ENCODE peak calls at places on chromosomes 1 and 21, in eight cellular contexts. G is stimulated activated effector memory CD8-positive, alpha-beta T cell treated with anti-CD3 and anti-CD28 coated beads, Interleukin-12 subunit alpha, Interleukin-12 subunit beta, amount 100 ng/mL, for 72 hours; L is fibroblast of lung; W is endothelial cell; P is HFFc6; A is endodermal cell; V is sciatic nerve; T is T-helper 17 cell. Q is an unnamed sample.

GRCh38 chr1:119332626-119333025 is 36.0 kb upstream of the HAO2 start:
- DNase-seq in G (no peak), L (no peak), W (no peak), P (no peak), A (peak; percentile 54), V (no peak), T (no peak), Q (no peak)

GRCh38 chr1:1894354-1895049 is 3.6 kb upstream of the GNB1 start:
- DNase-seq in G (no peak), L (no peak), W (no peak), P (no peak), A (peak; percentile 72), V (no peak), T (no peak), Q (no peak)

GRCh38 chr1:160985723-160986122 is 31.1 kb upstream of the ITLN2 start:
- DNase-seq in G (no peak), L (no peak), W (no peak), P (no peak), A (no peak), V (no peak), T (no peak), Q (no peak)

GRCh38 chr1:165629848-165630628 is 996 bp upstream of the MGST3 start:
- DNase-seq in G (no peak), L (no peak), W (no peak), P (no peak), A (peak; percentile 87), V (no peak), T (no peak), Q (no peak)

GRCh38 chr1:17220287-17220686 is 15.4 kb downstream of the PADI1 start:
- DNase-seq in G (no peak), L (no peak), W (no peak), P (no peak), A (no peak), V (no peak), T (no peak), Q (no peak)

GRCh38 chr1:2231667-2232254 is 3.6 kb downstream of the SKI start:
- DNase-seq in G (peak; percentile 72), L (peak; percentile 81), W (no peak), P (peak; percentile 76), A (peak; percentile 87), V (peak; percentile 93), T (peak; percentile 80), Q (no peak)

GRCh38 chr21:36104306-36105300 is 30.3 kb upstream of the CBR3 start:
- DNase-seq in G (no peak), L (peak; percentile 53), W (peak; percentile 48), P (no peak), A (peak; percentile 74), V (peak; percentile 76), T (no peak), Q (peak; percentile 83)

GRCh38 chr1:46410156-46411009 is 16.3 kb downstream of the FAAH start:
- DNase-seq in G (no peak), L (peak; percentile 17), W (no peak), P (no peak), A (no peak), V (peak; percentile 62), T (no peak), Q (no peak)

GRCh38 chr1:115714572-115715141 is 53.9 kb downstream of the CASQ2 start:
- DNase-seq in G (no peak), L (no peak), W (no peak), P (no peak), A (peak; percentile 78), V (no peak), T (no peak), Q (no peak)

GRCh38 chr1:100323428-100324106 is 28.7 kb upstream of the CDC14A start:
- DNase-seq in G (peak; percentile 42), L (no peak), W (no peak), P (no peak), A (no peak), V (no peak), T (no peak), Q (no peak)

GRCh38 chr1:183869671-183870070 is 64.8 kb downstream of the RGL1 start:
- DNase-seq in G (no peak), L (no peak), W (no peak), P (no peak), A (no peak), V (no peak), T (no peak), Q (no peak)

GRCh38 chr1:213982814-213983588 is 4.8 kb upstream of the PROX1 start:
- DNase-seq in G (no peak), L (no peak), W (peak; percentile 67), P (no peak), A (peak; percentile 91), V (no peak), T (no peak), Q (peak; percentile 75)

GRCh38 chr1:147665521-147665920 is 4.8 kb downstream of the ACP6 start:
- DNase-seq in G (peak; percentile 25), L (no peak), W (peak; percentile 27), P (no peak), A (peak; percentile 57), V (no peak), T (no peak), Q (no peak)

GRCh38 chr1:228099331-228099732 is 3.8 kb downstream of the C1orf35 start:
- DNase-seq in G (no peak), L (no peak), W (no peak), P (no peak), A (peak; percentile 43), V (peak; percentile 38), T (no peak), Q (no peak)

GRCh38 chr1:996851-997727 is 2.8 kb downstream of the HES4 start:
- DNase-seq in G (no peak), L (no peak), W (peak; percentile 9), P (no peak), A (peak; percentile 76), V (no peak), T (no peak), Q (no peak)

GRCh38 chr1:168291222-168291824 is 10.6 kb downstream of the TBX19 start:
- DNase-seq in G (no peak), L (no peak), W (no peak), P (no peak), A (no peak), V (no peak), T (no peak), Q (no peak)

GRCh38 chr1:19120070-19120469 is 90.0 kb downstream of the UBR4 start:
- DNase-seq in G (no peak), L (no peak), W (no peak), P (no peak), A (peak; percentile 22), V (no peak), T (no peak), Q (no peak)

GRCh38 chr1:20087668-20088067 is 17.7 kb downstream of the PLA2G5 start:
- DNase-seq in G (no peak), L (no peak), W (no peak), P (no peak), A (no peak), V (no peak), T (no peak), Q (no peak)

GRCh38 chr1:52502789-52503188 is 50.1 kb downstream of the TUT4 start:
- DNase-seq in G (no peak), L (no peak), W (no peak), P (no peak), A (no peak), V (no peak), T (no peak), Q (no peak)

GRCh38 chr1:187300093-187300492 is 471.3 kb downstream of the PLA2G4A start:
- DNase-seq in G (no peak), L (no peak), W (no peak), P (no peak), A (no peak), V (no peak), T (no peak), Q (no peak)

GRCh38 chr1:24767351-24767750 is 22.1 kb downstream of the CLIC4 start:
- DNase-seq in G (no peak), L (no peak), W (no peak), P (no peak), A (no peak), V (no peak), T (no peak), Q (no peak)

GRCh38 chr1:171743014-171743870 is 1.4 kb upstream of the VAMP4 start:
- DNase-seq in G (no peak), L (peak; percentile 87), W (no peak), P (peak; percentile 90), A (no peak), V (no peak), T (no peak), Q (peak; percentile 21)

GRCh38 chr1:115283249-115283648 is 54.8 kb downstream of the NGF start:
- DNase-seq in G (no peak), L (no peak), W (no peak), P (no peak), A (no peak), V (peak; percentile 70), T (no peak), Q (no peak)

GRCh38 chr1:83818916-83819315 is 180.0 kb downstream of the TTLL7 start:
- DNase-seq in G (no peak), L (peak; percentile 79), W (no peak), P (peak; percentile 47), A (no peak), V (no peak), T (no peak), Q (no peak)

GRCh38 chr1:182781849-182782586 is 7.6 kb upstream of the NPL start:
- DNase-seq in G (peak; percentile 80), L (peak; percentile 50), W (peak; percentile 77), P (peak; percentile 37), A (peak; percentile 93), V (peak; percentile 83), T (peak; percentile 40), Q (peak; percentile 81)

GRCh38 chr21:14687277-14687642 is 141.1 kb upstream of the SAMSN1 start:
- DNase-seq in G (no peak), L (no peak), W (no peak), P (no peak), A (no peak), V (no peak), T (no peak), Q (no peak)

GRCh38 chr1:216119600-216119999 is 303.6 kb downstream of the USH2A start:
- DNase-seq in G (no peak), L (peak; percentile 54), W (no peak), P (peak; percentile 33), A (no peak), V (no peak), T (no peak), Q (no peak)

GRCh38 chr1:53477626-53478025 is 18.4 kb downstream of the DMRTB1 start:
- DNase-seq in G (no peak), L (no peak), W (no peak), P (no peak), A (no peak), V (no peak), T (no peak), Q (no peak)

GRCh38 chr21:44494956-44495355 is 39.6 kb downstream of the LRRC3 start:
- DNase-seq in G (no peak), L (no peak), W (no peak), P (no peak), A (no peak), V (no peak), T (no peak), Q (no peak)

GRCh38 chr1:171983584-171983983 is 142.3 kb downstream of the DNM3 start:
- DNase-seq in G (no peak), L (peak; percentile 56), W (no peak), P (peak; percentile 61), A (no peak), V (no peak), T (no peak), Q (peak; percentile 58)

GRCh38 chr1:10253755-10254154 is 43.4 kb downstream of the KIF1B start:
- DNase-seq in G (no peak), L (peak; percentile 87), W (no peak), P (peak; percentile 97), A (no peak), V (no peak), T (no peak), Q (no peak)

GRCh38 chr1:93715529-93716126 is 34.0 kb upstream of the BCAR3 start:
- DNase-seq in G (no peak), L (peak; percentile 36), W (no peak), P (no peak), A (peak; percentile 49), V (no peak), T (no peak), Q (no peak)

GRCh38 chr1:204258213-204259115 is 44.7 kb upstream of the GOLT1A start:
- DNase-seq in G (peak; percentile 55), L (peak; percentile 69), W (peak; percentile 85), P (peak; percentile 68), A (peak; percentile 94), V (no peak), T (no peak), Q (peak; percentile 73)